ENCODE peak calls at places on chromosomes 13 and 19, in four cellular contexts. One of them, this sample, is unnamed.
A peak's percentile ranks its signal among the peaks of the same experiment; 100 is the strongest.

GRCh38 chr13:26465514-26465913 is 92.0 kb upstream of the WASF3 start:
- DNase-seq in NCI-H345: no peak
- DNase-seq in activated naive CD8-positive, alpha-beta T cell treated with anti-CD3 and anti-CD28 coated beads, Interleukin-2, amount 50 U/mL, for 24 hours: no peak
- DNase-seq in progenitor cell of endocrine pancreas: no peak
- DNase-seq in this sample: no peak

GRCh38 chr13:73107970-73108369 is 49.2 kb downstream of the KLF5 start:
- DNase-seq in NCI-H345: no peak
- DNase-seq in activated naive CD8-positive, alpha-beta T cell treated with anti-CD3 and anti-CD28 coated beads, Interleukin-2, amount 50 U/mL, for 24 hours: no peak
- DNase-seq in progenitor cell of endocrine pancreas: no peak
- DNase-seq in this sample: no peak

GRCh38 chr13:43942301-43942700 is 62.6 kb downstream of the LACC1 start:
- DNase-seq in NCI-H345: no peak
- DNase-seq in activated naive CD8-positive, alpha-beta T cell treated with anti-CD3 and anti-CD28 coated beads, Interleukin-2, amount 50 U/mL, for 24 hours: no peak
- DNase-seq in progenitor cell of endocrine pancreas: no peak
- DNase-seq in this sample: no peak

GRCh38 chr13:73223372-73223781 is 164.6 kb downstream of the KLF5 start:
- DNase-seq in NCI-H345: no peak
- DNase-seq in activated naive CD8-positive, alpha-beta T cell treated with anti-CD3 and anti-CD28 coated beads, Interleukin-2, amount 50 U/mL, for 24 hours: peak; percentile 40
- DNase-seq in progenitor cell of endocrine pancreas: no peak
- DNase-seq in this sample: no peak

GRCh38 chr19:9323557-9323918 is 441 bp upstream of the ZNF559 start:
- DNase-seq in NCI-H345: peak; percentile 85
- DNase-seq in activated naive CD8-positive, alpha-beta T cell treated with anti-CD3 and anti-CD28 coated beads, Interleukin-2, amount 50 U/mL, for 24 hours: peak; percentile 50
- DNase-seq in progenitor cell of endocrine pancreas: no peak
- DNase-seq in this sample: peak; percentile 92

GRCh38 chr13:26480246-26480855 is 77.1 kb upstream of the WASF3 start:
- DNase-seq in NCI-H345: no peak
- DNase-seq in activated naive CD8-positive, alpha-beta T cell treated with anti-CD3 and anti-CD28 coated beads, Interleukin-2, amount 50 U/mL, for 24 hours: no peak
- DNase-seq in progenitor cell of endocrine pancreas: no peak
- DNase-seq in this sample: no peak

GRCh38 chr19:32876236-32876918 is 6.8 kb upstream of the SLC7A9 start:
- DNase-seq in NCI-H345: no peak
- DNase-seq in activated naive CD8-positive, alpha-beta T cell treated with anti-CD3 and anti-CD28 coated beads, Interleukin-2, amount 50 U/mL, for 24 hours: no peak
- DNase-seq in progenitor cell of endocrine pancreas: no peak
- DNase-seq in this sample: no peak

GRCh38 chr13:48493851-48494250 is 39.0 kb downstream of the RCBTB2 start:
- DNase-seq in NCI-H345: no peak
- DNase-seq in activated naive CD8-positive, alpha-beta T cell treated with anti-CD3 and anti-CD28 coated beads, Interleukin-2, amount 50 U/mL, for 24 hours: no peak
- DNase-seq in progenitor cell of endocrine pancreas: no peak
- DNase-seq in this sample: no peak

GRCh38 chr13:27559714-27560113 is 60.6 kb downstream of the LNX2 start:
- DNase-seq in NCI-H345: no peak
- DNase-seq in activated naive CD8-positive, alpha-beta T cell treated with anti-CD3 and anti-CD28 coated beads, Interleukin-2, amount 50 U/mL, for 24 hours: no peak
- DNase-seq in progenitor cell of endocrine pancreas: no peak
- DNase-seq in this sample: no peak

GRCh38 chr13:107518780-107519179 is 696.6 kb downstream of the LIG4 start:
- DNase-seq in NCI-H345: no peak
- DNase-seq in activated naive CD8-positive, alpha-beta T cell treated with anti-CD3 and anti-CD28 coated beads, Interleukin-2, amount 50 U/mL, for 24 hours: no peak
- DNase-seq in progenitor cell of endocrine pancreas: no peak
- DNase-seq in this sample: no peak

GRCh38 chr19:19403373-19403901 is 2.0 kb upstream of the GATAD2A start:
- DNase-seq in NCI-H345: no peak
- DNase-seq in activated naive CD8-positive, alpha-beta T cell treated with anti-CD3 and anti-CD28 coated beads, Interleukin-2, amount 50 U/mL, for 24 hours: no peak
- DNase-seq in progenitor cell of endocrine pancreas: no peak
- DNase-seq in this sample: no peak

GRCh38 chr19:9528757-9529336 is 9.6 kb downstream of the ZNF426 start:
- DNase-seq in NCI-H345: no peak
- DNase-seq in activated naive CD8-positive, alpha-beta T cell treated with anti-CD3 and anti-CD28 coated beads, Interleukin-2, amount 50 U/mL, for 24 hours: no peak
- DNase-seq in progenitor cell of endocrine pancreas: no peak
- DNase-seq in this sample: no peak

GRCh38 chr13:110388141-110388943 is 81.3 kb downstream of the COL4A2 start:
- DNase-seq in NCI-H345: no peak
- DNase-seq in activated naive CD8-positive, alpha-beta T cell treated with anti-CD3 and anti-CD28 coated beads, Interleukin-2, amount 50 U/mL, for 24 hours: no peak
- DNase-seq in progenitor cell of endocrine pancreas: no peak
- DNase-seq in this sample: no peak

GRCh38 chr19:29040951-29041350 is 172.0 kb downstream of the UQCRFS1 start:
- DNase-seq in NCI-H345: peak; percentile 95
- DNase-seq in activated naive CD8-positive, alpha-beta T cell treated with anti-CD3 and anti-CD28 coated beads, Interleukin-2, amount 50 U/mL, for 24 hours: no peak
- DNase-seq in progenitor cell of endocrine pancreas: no peak
- DNase-seq in this sample: peak; percentile 10

This sample was measured in NCI-H2171 treated with DMSO at 0.1 percent for 48 hours.